ENCODE peak calls at places on chromosomes 6 and 20, in six cellular contexts. W is MM.1S, P is DND-41, C is fibroblast of lung, S is HepG2, A is HCT116. K is an unnamed sample.

GRCh38 chr20:47221036-47221625 is 135.4 kb downstream of the ZMYND8 start:
- DNase-seq in W (no peak), P (no peak), C (no peak), S (no peak), A (no peak), K (no peak)

GRCh38 chr6:62652692-62653328 is 366.8 kb upstream of the KHDRBS2 start:
- DNase-seq in W (no peak), P (no peak), C (peak; percentile 16), S (no peak), A (peak; percentile 15), K (no peak)

GRCh38 chr6:53437557-53438202 is 88.9 kb upstream of the ELOVL5 start:
- DNase-seq in W (peak; percentile 71), P (peak; percentile 35), C (peak; percentile 89), S (peak; percentile 71), A (peak; percentile 67), K (peak; percentile 82)

GRCh38 chr6:18053555-18054445 is 66.4 kb upstream of the KIF13A start:
- DNase-seq in W (no peak), P (no peak), C (no peak), S (no peak), A (no peak), K (no peak)

GRCh38 chr20:14691994-14692393 is 354.6 kb upstream of the FLRT3 start:
- DNase-seq in W (no peak), P (no peak), C (no peak), S (no peak), A (no peak), K (no peak)

GRCh38 chr20:33812673-33813462 is 1.7 kb downstream of the CHMP4B start:
- DNase-seq in W (peak; percentile 63), P (no peak), C (no peak), S (peak; percentile 91), A (no peak), K (peak; percentile 83)

GRCh38 chr6:44651604-44652003 is 264.1 kb downstream of the CDC5L start:
- DNase-seq in W (no peak), P (no peak), C (no peak), S (no peak), A (no peak), K (no peak)

GRCh38 chr6:34346175-34347119 is 46.0 kb downstream of the NUDT3 start:
- DNase-seq in W (no peak), P (no peak), C (no peak), S (no peak), A (no peak), K (no peak)

GRCh38 chr6:149045404-149045803 is 272.1 kb upstream of the TAB2 start:
- DNase-seq in W (no peak), P (peak; percentile 45), C (no peak), S (peak; percentile 33), A (no peak), K (no peak)

GRCh38 chr20:3082955-3083952 is 1.3 kb downstream of the AVP start:
- DNase-seq in W (no peak), P (no peak), C (no peak), S (peak; percentile 26), A (no peak), K (no peak)

GRCh38 chr20:3081641-3082040 is 2.9 kb downstream of the AVP start:
- DNase-seq in W (no peak), P (no peak), C (no peak), S (no peak), A (no peak), K (no peak)

GRCh38 chr20:3084283-3084985 is at the start of gene AVP:
- DNase-seq in W (no peak), P (no peak), C (no peak), S (no peak), A (no peak), K (no peak)

GRCh38 chr20:3080939-3081388 is 3.6 kb downstream of the AVP start:
- DNase-seq in W (no peak), P (no peak), C (peak; percentile 23), S (no peak), A (no peak), K (no peak)

GRCh38 chr20:3082306-3082951 is 2.1 kb downstream of the AVP start:
- DNase-seq in W (no peak), P (no peak), C (no peak), S (no peak), A (no peak), K (peak; percentile 50)
- TF ChIP-seq EZH2 in W (no peak), P (no peak), C (peak; percentile 86), S (no peak), A (no peak), K (peak; percentile 32)

GRCh38 chr6:28814032-28814976 is 109.5 kb downstream of the TRIM27 start:
- DNase-seq in W (no peak), P (no peak), C (no peak), S (no peak), A (no peak), K (no peak)

GRCh38 chr6:28816909-28817807 is 106.6 kb downstream of the TRIM27 start:
- DNase-seq in W (no peak), P (no peak), C (peak; percentile 74), S (peak; percentile 67), A (no peak), K (no peak)

GRCh38 chr6:28817808-28818145 is 106.0 kb downstream of the TRIM27 start:
- DNase-seq in W (no peak), P (no peak), C (no peak), S (no peak), A (no peak), K (no peak)

GRCh38 chr6:28812778-28813569 is 110.8 kb downstream of the TRIM27 start:
- DNase-seq in W (no peak), P (no peak), C (no peak), S (no peak), A (no peak), K (no peak)

GRCh38 chr6:28816339-28816908 is 107.4 kb downstream of the TRIM27 start:
- DNase-seq in W (no peak), P (no peak), C (no peak), S (no peak), A (no peak), K (no peak)
- TF ChIP-seq EZH2 in W (no peak), P (no peak), C (no peak), S (no peak), A (no peak), K (peak; percentile 27)

DNA sequence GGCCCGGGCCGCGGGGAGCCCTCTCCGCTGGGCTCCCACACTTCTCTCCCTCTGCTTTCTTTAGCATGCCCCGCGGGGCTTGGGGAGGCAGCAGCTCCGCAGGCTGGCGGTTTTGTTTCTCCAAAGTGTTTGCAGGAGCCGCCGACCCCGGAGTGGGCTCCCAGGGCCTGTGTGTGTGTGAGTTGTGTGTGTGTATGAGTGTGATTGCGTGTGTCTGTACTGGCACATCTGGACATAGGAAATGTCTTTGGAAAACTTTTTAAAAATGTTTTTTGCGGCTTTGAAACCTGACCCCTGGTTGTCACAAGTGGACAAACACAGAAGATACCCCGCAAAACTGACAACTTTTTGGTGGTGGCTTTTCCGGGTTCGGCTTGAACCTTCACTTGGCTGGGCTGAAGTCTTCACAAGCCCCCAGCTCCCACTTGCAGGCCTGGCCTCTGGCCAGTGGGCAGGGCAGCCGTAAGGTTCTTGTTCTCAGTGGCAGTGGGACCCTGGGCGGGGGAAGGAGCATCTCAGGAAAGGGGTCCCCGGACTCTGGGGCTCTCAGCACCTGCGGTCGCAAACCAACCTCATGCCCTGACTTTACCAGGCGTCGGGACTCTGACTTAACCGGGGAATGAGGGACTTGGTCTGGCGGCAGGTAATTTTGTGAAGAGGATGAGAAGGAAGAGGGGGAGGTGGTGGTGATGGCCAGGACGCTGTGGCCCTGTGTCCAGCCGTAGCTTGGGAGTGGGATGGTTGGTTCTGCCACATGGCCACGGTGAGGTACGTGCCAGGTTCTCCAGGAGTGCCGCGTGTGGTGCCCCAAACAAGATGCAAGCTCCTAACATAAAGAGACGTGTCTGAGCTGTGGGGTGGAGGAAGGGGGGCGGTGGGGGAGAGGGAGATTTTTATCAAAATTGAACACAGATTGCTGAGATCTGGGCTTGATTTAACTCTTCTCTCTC is 600 bp downstream of the DAAM2 start:
- DNase-seq in W (no peak), P (no peak), C (no peak), S (no peak), A (no peak), K (no peak)
- TF ChIP-seq EZH2 in W (no peak), P (no peak), C (no peak), S (no peak), A (no peak), K (no peak)

GRCh38 chr6:10416516-10416862 is 1.6 kb upstream of the TFAP2A start:
- DNase-seq in W (no peak), P (no peak), C (no peak), S (no peak), A (no peak), K (no peak)
- TF ChIP-seq EZH2 in W (no peak), P (no peak), C (no peak), S (no peak), A (no peak), K (no peak)

GRCh38 chr20:46010491-46011405 is 2.0 kb downstream of the MMP9 start:
- DNase-seq in W (no peak), P (no peak), C (no peak), S (no peak), A (no peak), K (no peak)
- TF ChIP-seq EZH2 in W (no peak), P (no peak), C (peak; percentile 89), S (peak; percentile 15), A (no peak), K (no peak)

GRCh38 chr6:127119361-127120108 is 1.1 kb downstream of the RSPO3 start:
- DNase-seq in W (peak; percentile 21), P (no peak), C (peak; percentile 14), S (no peak), A (no peak), K (peak; percentile 29)
- TF ChIP-seq EZH2 in W (no peak), P (no peak), C (peak; percentile 88), S (peak; percentile 97), A (no peak), K (peak; percentile 55)

GRCh38 chr20:25059487-25059820 is 1.5 kb upstream of the ACSS1 start:
- DNase-seq in W (no peak), P (no peak), C (no peak), S (no peak), A (no peak), K (no peak)

GRCh38 chr20:25058797-25059486 is 1.0 kb upstream of the ACSS1 start:
- DNase-seq in W (no peak), P (peak; percentile 67), C (no peak), S (peak; percentile 44), A (no peak), K (peak; percentile 60)

GRCh38 chr20:25057234-25058050 is 497 bp downstream of the ACSS1 start:
- DNase-seq in W (peak; percentile 76), P (peak; percentile 76), C (peak; percentile 31), S (no peak), A (no peak), K (peak; percentile 82)

GRCh38 chr20:25056601-25057233 is 1.2 kb downstream of the ACSS1 start:
- DNase-seq in W (no peak), P (peak; percentile 38), C (no peak), S (no peak), A (no peak), K (no peak)

GRCh38 chr20:25058051-25058796 is at the start of gene ACSS1:
- DNase-seq in W (peak; percentile 89), P (peak; percentile 93), C (peak; percentile 27), S (no peak), A (no peak), K (peak; percentile 68)
- TF ChIP-seq EZH2 in W (no peak), P (no peak), C (peak; percentile 32), S (no peak), A (no peak), K (no peak)